ENCODE peak calls at places on chromosome 6, in eight cellular contexts. Q is K562, L is HepG2, W is stomach, K is SK-N-SH, B is upper lobe of left lung, V is sigmoid colon, P is suprapubic skin. U is an unnamed sample. For H3K27me3, the result is how much of the 10 kb centered on the place peaks cover.

GRCh38 chr6:63677282-63677681 is 41.7 kb downstream of the PHF3 start:
- DNase-seq in K (no peak), Q (no peak), V (no peak), L (peak), W (no peak), B (no peak), P (no peak), U (no peak)

GRCh38 chr6:4728949-4729348 is 47.3 kb upstream of the CDYL start:
- DNase-seq in V (no peak), L (no peak), W (no peak), K (no peak), B (no peak), Q (no peak), P (no peak), U (no peak)

GRCh38 chr6:30940361-30941001 is at the start of gene MUCL3:
- DNase-seq in B (peak), K (no peak), P (no peak), Q (peak), W (peak), V (no peak), L (no peak), U (no peak)

GRCh38 chr6:85418059-85418458 is 31.8 kb upstream of the NT5E start:
- DNase-seq in L (no peak), V (no peak), K (no peak), W (no peak), Q (no peak), B (no peak), P (no peak), U (no peak)

GRCh38 chr6:32108094-32108627 is 977 bp downstream of the TNXB start:
- DNase-seq in B (peak), L (no peak), P (peak), Q (peak), V (peak), W (peak), K (peak), U (peak)

GRCh38 chr6:14874975-14875677 is 370.7 kb upstream of the JARID2 start:
- DNase-seq in P (no peak), W (no peak), B (no peak), V (no peak), K (no peak), L (no peak), Q (no peak), U (no peak)

GRCh38 chr6:49499121-49499520 is 602 bp upstream of the GLYATL3 start:
- DNase-seq in L (no peak), B (no peak), Q (no peak), P (no peak), W (no peak), V (no peak), K (no peak), U (no peak)

GRCh38 chr6:31180500-31180899 is 10.0 kb upstream of the POU5F1 start:
- DNase-seq in V (peak), L (no peak), K (peak), B (peak), W (no peak), Q (no peak), P (no peak), U (no peak)

GRCh38 chr6:8574749-8575468 is 139.6 kb upstream of the SLC35B3 start:
- DNase-seq in V (no peak), K (no peak), L (no peak), W (no peak), Q (no peak), P (no peak), B (no peak), U (no peak)

GRCh38 chr6:138109042-138109997 is 2.1 kb upstream of the PERP start:
- DNase-seq in B (no peak), Q (peak), K (peak), W (peak), P (peak), V (peak), L (peak), U (no peak)

GRCh38 chr6:129108337-129108736 is 225.4 kb downstream of the LAMA2 start:
- DNase-seq in Q (no peak), P (no peak), K (no peak), V (no peak), L (no peak), B (no peak), W (no peak), U (no peak)

GRCh38 chr6:169076240-169076639 is 177.4 kb downstream of the THBS2 start:
- DNase-seq in Q (no peak), V (no peak), K (no peak), B (no peak), L (no peak), W (no peak), P (no peak), U (peak)

GRCh38 chr6:82878812-82879211 is 186.8 kb downstream of the UBE3D start:
- DNase-seq in Q (no peak), W (no peak), K (no peak), B (no peak), V (no peak), L (no peak), P (no peak), U (no peak)

GRCh38 chr6:36127462-36128016 is 2.8 kb upstream of the MAPK13 start:
- DNase-seq in P (peak), B (no peak), W (peak), K (no peak), L (peak), V (peak), Q (peak), U (no peak)

GRCh38 chr6:28943557-28944411 is 20.0 kb upstream of the TRIM27 start:
- DNase-seq in P (peak), W (peak), Q (peak), V (peak), L (peak), B (peak), K (peak), U (peak)

GRCh38 chr6:130453230-130453629 is 87.4 kb downstream of the TMEM200A start:
- DNase-seq in B (no peak), V (no peak), K (no peak), W (no peak), Q (no peak), L (no peak), P (no peak), U (no peak)

GRCh38 chr6:133778414-133778813 is 110.5 kb upstream of the TCF21 start:
- DNase-seq in W (no peak), B (no peak), V (no peak), L (no peak), Q (no peak), K (no peak), P (no peak), U (no peak)

GRCh38 chr6:153563001-153563400 is 431.9 kb upstream of the RGS17 start:
- DNase-seq in K (no peak), B (no peak), Q (no peak), W (no peak), V (no peak), P (no peak), L (peak), U (no peak)

GRCh38 chr6:27007020-27007419 is 240.5 kb upstream of the PRSS16 start:
- DNase-seq in W (no peak), V (no peak), L (no peak), K (no peak), P (no peak), B (no peak), Q (no peak), U (no peak)

GRCh38 chr6:161407581-161407980 is 133.7 kb upstream of the AGPAT4 start:
- DNase-seq in K (no peak), V (no peak), P (no peak), L (peak), B (no peak), W (no peak), Q (peak), U (no peak)

GRCh38 chr6:37006793-37007339 is 1.4 kb downstream of the FGD2 start:
- DNase-seq in Q (no peak), V (no peak), L (no peak), P (no peak), W (no peak), B (no peak), K (no peak), U (no peak)

GRCh38 chr6:71194730-71195129 is 93.9 kb upstream of the OGFRL1 start:
- DNase-seq in L (no peak), B (no peak), V (no peak), K (no peak), Q (no peak), W (no peak), P (no peak), U (no peak)

GRCh38 chr6:113829702-113830058 is 27.5 kb upstream of the MARCKS start:
- DNase-seq in P (no peak), W (no peak), L (no peak), V (no peak), Q (no peak), K (no peak), B (no peak), U (no peak)

GRCh38 chr6:48486876-48487275 is 375.9 kb upstream of the PTCHD4 start:
- DNase-seq in V (no peak), P (no peak), K (no peak), B (no peak), W (no peak), L (no peak), Q (no peak), U (no peak)

GRCh38 chr6:109471105-109471810 is 11.8 kb downstream of the ZBTB24 start:
- DNase-seq in B (no peak), W (no peak), V (no peak), Q (no peak), K (no peak), L (no peak), P (no peak), U (no peak)

GRCh38 chr6:52596371-52597028 is 19.6 kb upstream of the TRAM2 start:
- DNase-seq in V (no peak), L (peak), W (no peak), K (no peak), Q (no peak), P (no peak), B (no peak), U (no peak)

GRCh38 chr6:5084192-5084786 is 852 bp upstream of the PPP1R3G start:
- DNase-seq in K (peak), Q (peak), V (peak), W (no peak), P (peak), L (no peak), B (peak), U (no peak)

GRCh38 chr6:11393713-11394627 is 143.6 kb upstream of the TMEM170B start:
- DNase-seq in Q (no peak), V (no peak), B (no peak), K (no peak), W (no peak), L (peak), P (no peak), U (no peak)

GRCh38 chr6:2351807-2352431 is 106.5 kb upstream of the GMDS start:
- DNase-seq in P (no peak), W (no peak), K (no peak), V (no peak), B (no peak), L (no peak), Q (no peak), U (no peak)

GRCh38 chr6:32785781-32786533 is 22.6 kb upstream of the HLA-DQB2 start:
- DNase-seq in P (no peak), B (no peak), Q (peak), W (no peak), K (peak), V (peak), L (peak), U (no peak)

GRCh38 chr6:135114355-135115145 is 59.9 kb upstream of the HBS1L start:
- DNase-seq in V (no peak), B (no peak), K (no peak), Q (no peak), W (no peak), L (no peak), P (no peak), U (no peak)

GRCh38 chr6:22271044-22271443 is 25.8 kb downstream of the PRL start:
- DNase-seq in K (no peak), V (no peak), Q (no peak), L (no peak), W (no peak), P (no peak), B (no peak), U (no peak)

GRCh38 chr6:21942910-21943309 is 349.4 kb downstream of the SOX4 start:
- DNase-seq in P (no peak), L (no peak), V (no peak), W (no peak), B (no peak), Q (no peak), K (no peak), U (no peak)

GRCh38 chr6:71124340-71124739 is 164.3 kb upstream of the OGFRL1 start:
- DNase-seq in L (no peak), W (no peak), K (no peak), Q (no peak), P (no peak), V (no peak), B (no peak), U (no peak)

GRCh38 chr6:28981833-28982475 is 23.2 kb downstream of the ZNF311 start:
- DNase-seq in B (peak), Q (peak), V (peak), P (peak), L (peak), K (peak), W (peak), U (peak)

GRCh38 chr6:158552796-158553138 is 7.1 kb upstream of the TMEM181 start:
- DNase-seq in K (no peak), V (no peak), L (no peak), W (no peak), B (no peak), P (no peak), Q (no peak), U (no peak)

GRCh38 chr6:22036267-22036666 is 260.6 kb downstream of the PRL start:
- DNase-seq in V (no peak), K (peak), P (no peak), Q (no peak), B (no peak), L (peak), W (no peak), U (peak)

GRCh38 chr6:133893324-133893692 is 4.4 kb downstream of the TCF21 start:
- DNase-seq in W (no peak), K (no peak), B (no peak), P (no peak), L (no peak), V (no peak), Q (no peak), U (no peak)

GRCh38 chr6:132760256-132760655 is 2.6 kb upstream of the VNN2 start:
- DNase-seq in K (no peak), L (no peak), B (no peak), P (no peak), Q (no peak), W (no peak), V (no peak), U (no peak)
- H3K27me3 ChIP-seq in K (under half), L (under half), B (under half), P (under half), Q (under half), W (under half), V (under half), U (under half)

DNA sequence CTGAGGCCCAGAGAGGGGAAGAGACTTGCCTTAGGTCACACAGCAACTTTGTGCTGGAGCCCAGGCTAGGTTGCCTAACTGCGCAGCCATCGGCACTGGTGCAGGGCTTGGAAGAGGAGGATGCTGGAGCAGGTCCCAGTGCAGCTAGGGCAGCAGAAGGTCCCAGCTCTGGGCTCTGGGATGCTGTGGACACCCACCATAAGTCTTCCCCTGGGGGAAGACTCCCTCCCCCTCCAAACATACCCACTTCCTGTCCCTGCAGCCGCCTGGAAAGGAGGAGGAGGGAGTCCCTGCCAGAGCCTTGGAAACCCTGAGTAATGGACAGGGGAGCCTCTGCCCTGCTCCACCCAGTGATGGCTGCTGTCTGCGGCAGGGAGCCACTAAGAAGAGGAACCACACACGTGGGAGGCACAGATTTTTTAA is 93.6 kb downstream of the NCR2 start:
- DNase-seq in Q (no peak), P (no peak), W (no peak), V (peak), L (no peak), B (no peak), K (no peak), U (no peak)
- TF ChIP-seq EP300 in Q (no peak), P (no peak), W (no peak), V (no peak), L (no peak), B (no peak), K (no peak), U (no peak)

GRCh38 chr6:156776841-156777576 is at the start of gene ARID1B:
- DNase-seq in W (peak), K (peak), V (peak), Q (peak), B (peak), L (peak), P (peak), U (no peak)

GRCh38 chr6:156777577-156777865 is 343 bp downstream of the ARID1B start:
- DNase-seq in K (peak), B (no peak), V (no peak), W (no peak), Q (peak), P (no peak), L (no peak), U (no peak)

GRCh38 chr6:156779206-156780116 is 2.3 kb downstream of the ARID1B start:
- DNase-seq in P (peak), L (peak), W (peak), K (peak), B (peak), Q (peak), V (peak), U (no peak)

GRCh38 chr6:156778615-156779205 is 1.5 kb downstream of the ARID1B start:
- DNase-seq in V (peak), Q (no peak), P (peak), W (peak), B (peak), L (peak), K (no peak), U (no peak)

GRCh38 chr6:156777866-156778614 is 862 bp downstream of the ARID1B start:
- DNase-seq in V (peak), B (peak), L (peak), P (peak), Q (peak), W (peak), K (peak), U (no peak)
- TF ChIP-seq POLR2AphosphoS5 in V (peak), B (no peak), L (peak), P (no peak), Q (no peak), W (no peak), K (no peak), U (no peak)

GRCh38 chr6:122628714-122629113 is 18.5 kb downstream of the PKIB start:
- DNase-seq in L (no peak), P (no peak), V (no peak), Q (no peak), B (no peak), K (no peak), W (no peak), U (no peak)

GRCh38 chr6:122631571-122632249 is 21.5 kb downstream of the PKIB start:
- DNase-seq in K (no peak), V (no peak), L (no peak), Q (no peak), W (no peak), B (no peak), P (no peak), U (no peak)
- H3K27me3 ChIP-seq in K (under half), V (under half), L (under half), Q (under half), W (under half), B (under half), P (under half), U (under half)

GRCh38 chr6:104705095-104705707 is 154.5 kb downstream of the HACE1 start:
- DNase-seq in P (no peak), Q (no peak), L (no peak), K (no peak), B (no peak), V (no peak), W (no peak), U (no peak)
- TF ChIP-seq EP300 in P (no peak), Q (peak), L (no peak), K (peak), B (no peak), V (no peak), W (no peak), U (no peak)

U was measured in esophagus muscularis mucosa.